ENCODE peak calls at places on chromosomes 13 and 19, in nine cellular contexts. H is GM03348, M is KBM-7, U is Caco-2, S is stomach, J is activated gamma-delta T cell treated with Interleukin-2 at 50 U/mL for 16 hours, Q is cardiac muscle cell, D is glomerular endothelial cell, W is IMR-90. Y is an unnamed sample.

GRCh38 chr19:6821639-6822310 is 49.3 kb downstream of the VAV1 start:
- DNase-seq in Q (no peak), J (no peak), W (no peak), D (no peak), U (no peak), H (no peak), M (no peak), S (no peak), Y (no peak)

GRCh38 chr13:97913206-97913605 is 40.3 kb upstream of the IPO5 start:
- DNase-seq in Q (no peak), M (no peak), W (no peak), J (no peak), H (no peak), D (no peak), S (no peak), U (no peak), Y (no peak)

GRCh38 chr19:50909240-50910070 is 1.7 kb downstream of the KLK4 start:
- DNase-seq in D (no peak), W (no peak), J (no peak), M (peak), U (peak), H (peak), Q (peak), S (peak), Y (no peak)

GRCh38 chr19:8363803-8364771 is at the start of gene ANGPTL4:
- DNase-seq in H (peak), S (peak), W (peak), U (peak), J (peak), M (peak), D (no peak), Q (peak), Y (no peak)

GRCh38 chr19:44735011-44735410 is 13.5 kb upstream of the BCL3 start:
- DNase-seq in S (no peak), W (no peak), U (no peak), D (no peak), Q (no peak), M (no peak), J (no peak), H (no peak), Y (no peak)

GRCh38 chr13:110920038-110920437 is 5.2 kb upstream of the ANKRD10 start:
- DNase-seq in S (peak), D (no peak), J (no peak), U (no peak), W (no peak), H (no peak), Q (no peak), M (no peak), Y (no peak)

GRCh38 chr19:45815501-45816216 is 551 bp upstream of the RSPH6A start:
- DNase-seq in M (no peak), H (no peak), J (no peak), Q (peak), U (no peak), S (no peak), W (no peak), D (no peak), Y (no peak)

GRCh38 chr13:20901668-20902437 is 693 bp downstream of the XPO4 start:
- DNase-seq in M (peak), S (no peak), W (peak), H (peak), J (peak), Q (peak), U (peak), D (no peak), Y (no peak)

GRCh38 chr13:33642374-33643065 is 175.4 kb upstream of the RFC3 start:
- DNase-seq in W (peak), U (peak), D (no peak), Q (no peak), M (no peak), H (peak), J (no peak), S (no peak), Y (no peak)

GRCh38 chr13:39483326-39483725 is 119.7 kb downstream of the LHFPL6 start:
- DNase-seq in D (no peak), W (peak), U (no peak), Q (no peak), S (no peak), M (no peak), H (no peak), J (no peak), Y (no peak)

GRCh38 chr13:21675095-21676007 is 4.5 kb downstream of the FGF9 start:
- DNase-seq in Q (peak), D (no peak), U (no peak), H (peak), W (no peak), J (peak), M (peak), S (peak), Y (no peak)

GRCh38 chr13:97257800-97258799 is 36.0 kb downstream of the MBNL2 start:
- DNase-seq in W (peak), S (no peak), H (peak), M (no peak), Q (no peak), D (peak), U (peak), J (no peak), Y (no peak)

GRCh38 chr19:54154603-54155345 is 4.7 kb downstream of the LENG1 start:
- DNase-seq in Q (no peak), W (no peak), D (no peak), H (peak), S (no peak), U (no peak), J (peak), M (no peak), Y (no peak)

GRCh38 chr19:50790365-50790825 is at the start of gene ACP4:
- DNase-seq in D (no peak), J (no peak), S (no peak), W (no peak), H (no peak), Q (no peak), U (no peak), M (no peak), Y (no peak)

GRCh38 chr13:44843403-44843802 is 145.9 kb downstream of the NUFIP1 start:
- DNase-seq in W (peak), H (peak), D (no peak), U (no peak), Q (no peak), S (no peak), M (no peak), J (no peak), Y (no peak)

GRCh38 chr19:30224689-30225606 is 147.2 kb upstream of the ZNF536 start:
- DNase-seq in S (no peak), J (no peak), Q (no peak), W (no peak), D (no peak), H (peak), M (peak), U (no peak), Y (no peak)

GRCh38 chr19:9913237-9914000 is 22.9 kb downstream of the OLFM2 start:
- DNase-seq in D (no peak), U (no peak), W (no peak), M (no peak), Q (peak), H (peak), J (no peak), S (peak), Y (no peak)

GRCh38 chr19:35773020-35773809 is 2.1 kb upstream of the ARHGAP33 start:
- DNase-seq in M (no peak), U (no peak), Q (no peak), S (no peak), D (no peak), H (no peak), W (peak), J (no peak), Y (no peak)